ENCODE peak calls at places on chromosomes 11 and 22, in nine cellular contexts. L, K, A, W, S, J, P, G and U are unnamed samples.

GRCh38 chr22:44914026-44914721 is 95.6 kb downstream of the PHF21B start:
- DNase-seq in L (no peak), K (no peak), A (no peak), W (no peak), S (no peak), J (no peak), P (no peak), G (no peak), U (no peak)

GRCh38 chr11:7418061-7418460 is 67.2 kb upstream of the OLFML1 start:
- DNase-seq in L (peak; percentile 93), K (no peak), A (no peak), W (no peak), S (no peak), J (no peak), P (no peak), G (no peak), U (no peak)

GRCh38 chr22:47161631-47162030 is 399.2 kb downstream of the TBC1D22A start:
- DNase-seq in L (no peak), K (no peak), A (no peak), W (no peak), S (no peak), J (no peak), P (no peak), G (no peak), U (no peak)

GRCh38 chr11:3132831-3133455 is 32.2 kb downstream of the OSBPL5 start:
- DNase-seq in L (no peak), K (no peak), A (no peak), W (no peak), S (no peak), J (no peak), P (no peak), G (no peak), U (no peak)

GRCh38 chr22:40325315-40325714 is 21.0 kb upstream of the ADSL start:
- DNase-seq in L (no peak), K (peak; percentile 82), A (peak; percentile 43), W (peak; percentile 45), S (no peak), J (no peak), P (peak; percentile 65), G (no peak), U (no peak)

GRCh38 chr11:129090056-129090455 is 102.1 kb downstream of the ARHGAP32 start:
- DNase-seq in L (no peak), K (no peak), A (no peak), W (no peak), S (no peak), J (no peak), P (no peak), G (no peak), U (no peak)

GRCh38 chr22:38481871-38482332 is 14.0 kb downstream of the KDELR3 start:
- DNase-seq in L (no peak), K (no peak), A (no peak), W (no peak), S (no peak), J (no peak), P (no peak), G (no peak), U (no peak)

GRCh38 chr11:75929706-75930105 is 114.7 kb downstream of the UVRAG start:
- DNase-seq in L (no peak), K (no peak), A (no peak), W (no peak), S (no peak), J (no peak), P (no peak), G (no peak), U (no peak)

GRCh38 chr11:100984668-100985067 is 144.9 kb downstream of the PGR start:
- DNase-seq in L (no peak), K (no peak), A (no peak), W (no peak), S (no peak), J (no peak), P (no peak), G (no peak), U (no peak)

GRCh38 chr22:36833073-36833472 is 16.2 kb upstream of the PVALB start:
- DNase-seq in L (no peak), K (no peak), A (no peak), W (no peak), S (no peak), J (no peak), P (no peak), G (no peak), U (no peak)

GRCh38 chr22:46353483-46354105 is 18.1 kb downstream of the TRMU start:
- DNase-seq in L (no peak), K (no peak), A (no peak), W (no peak), S (no peak), J (no peak), P (no peak), G (no peak), U (no peak)

GRCh38 chr22:29664731-29665130 is 55.1 kb upstream of the CABP7 start:
- DNase-seq in L (no peak), K (no peak), A (no peak), W (no peak), S (no peak), J (no peak), P (no peak), G (no peak), U (no peak)

GRCh38 chr22:45036154-45036553 is 26.3 kb upstream of the PHF21B start:
- DNase-seq in L (no peak), K (no peak), A (no peak), W (no peak), S (no peak), J (no peak), P (no peak), G (no peak), U (no peak)